ENCODE peak calls at places on chromosomes 4 and X, in five cellular contexts. One of them, this sample, is unnamed.

GRCh38 chr4:169657470-169658107 is 37.2 kb downstream of the CLCN3 start:
- DNase-seq in C1 segment of cervical spinal cord: no peak
- DNase-seq in Kasumi-1: no peak
- DNase-seq in foreskin keratinocyte: no peak
- DNase-seq in substantia nigra: no peak
- DNase-seq in this sample: no peak

GRCh38 chr4:153465583-153465921 is 608 bp upstream of the TMEM131L start:
- DNase-seq in C1 segment of cervical spinal cord: no peak
- DNase-seq in Kasumi-1: peak; percentile 55
- DNase-seq in foreskin keratinocyte: no peak
- DNase-seq in substantia nigra: peak; percentile 13
- DNase-seq in this sample: no peak

GRCh38 chrX:95058815-95059214 is 1384.8 kb downstream of the FAM133A start:
- DNase-seq in C1 segment of cervical spinal cord: no peak
- DNase-seq in Kasumi-1: no peak
- DNase-seq in foreskin keratinocyte: peak; percentile 48
- DNase-seq in substantia nigra: no peak
- DNase-seq in this sample: no peak

GRCh38 chr4:6693274-6694176 is at the start of gene S100P:
- DNase-seq in C1 segment of cervical spinal cord: no peak
- DNase-seq in Kasumi-1: no peak
- DNase-seq in foreskin keratinocyte: no peak
- DNase-seq in substantia nigra: no peak
- DNase-seq in this sample: no peak

GRCh38 chrX:154712781-154713391 is 38.0 kb downstream of the GAB3 start:
- DNase-seq in C1 segment of cervical spinal cord: peak; percentile 32
- DNase-seq in Kasumi-1: no peak
- DNase-seq in foreskin keratinocyte: peak; percentile 60
- DNase-seq in substantia nigra: no peak
- DNase-seq in this sample: peak; percentile 32

GRCh38 chrX:49308604-49309269 is 5.3 kb downstream of the GAGE10 start:
- DNase-seq in C1 segment of cervical spinal cord: no peak
- DNase-seq in Kasumi-1: no peak
- DNase-seq in foreskin keratinocyte: peak; percentile 1
- DNase-seq in substantia nigra: no peak
- DNase-seq in this sample: no peak

GRCh38 chrX:30150196-30150895 is 65.0 kb upstream of the MAGEB2 start:
- DNase-seq in C1 segment of cervical spinal cord: no peak
- DNase-seq in Kasumi-1: no peak
- DNase-seq in foreskin keratinocyte: peak; percentile 42
- DNase-seq in substantia nigra: no peak
- DNase-seq in this sample: no peak

GRCh38 chr4:185387957-185388356 is 7.8 kb downstream of the LRP2BP start:
- DNase-seq in C1 segment of cervical spinal cord: no peak
- DNase-seq in Kasumi-1: no peak
- DNase-seq in foreskin keratinocyte: no peak
- DNase-seq in substantia nigra: no peak
- DNase-seq in this sample: no peak

GRCh38 chrX:103356897-103357296 is 591 bp downstream of the TCEAL9 start:
- DNase-seq in C1 segment of cervical spinal cord: peak; percentile 42
- DNase-seq in Kasumi-1: no peak
- DNase-seq in foreskin keratinocyte: no peak
- DNase-seq in substantia nigra: no peak
- DNase-seq in this sample: no peak

GRCh38 chr4:153257151-153257620 is 52.9 kb downstream of the TRIM2 start:
- DNase-seq in C1 segment of cervical spinal cord: peak; percentile 94
- DNase-seq in Kasumi-1: no peak
- DNase-seq in foreskin keratinocyte: no peak
- DNase-seq in substantia nigra: peak; percentile 42
- DNase-seq in this sample: no peak

GRCh38 chr4:122900314-122900713 is 22.1 kb downstream of the NUDT6 start:
- DNase-seq in C1 segment of cervical spinal cord: no peak
- DNase-seq in Kasumi-1: no peak
- DNase-seq in foreskin keratinocyte: no peak
- DNase-seq in substantia nigra: no peak
- DNase-seq in this sample: no peak

GRCh38 chr4:175873707-175874106 is 61.6 kb upstream of the GPM6A start:
- DNase-seq in C1 segment of cervical spinal cord: no peak
- DNase-seq in Kasumi-1: no peak
- DNase-seq in foreskin keratinocyte: no peak
- DNase-seq in substantia nigra: no peak
- DNase-seq in this sample: no peak

GRCh38 chr4:101527186-101527585 is 179.9 kb upstream of the PPP3CA start:
- DNase-seq in C1 segment of cervical spinal cord: no peak
- DNase-seq in Kasumi-1: no peak
- DNase-seq in foreskin keratinocyte: peak; percentile 23
- DNase-seq in substantia nigra: no peak
- DNase-seq in this sample: peak; percentile 68

GRCh38 chrX:140432328-140433025 is 72.4 kb downstream of the SOX3 start:
- DNase-seq in C1 segment of cervical spinal cord: no peak
- DNase-seq in Kasumi-1: no peak
- DNase-seq in foreskin keratinocyte: no peak
- DNase-seq in substantia nigra: peak; percentile 1
- DNase-seq in this sample: no peak

GRCh38 chrX:111868726-111869638 is 7.0 kb upstream of the TRPC5OS start:
- DNase-seq in C1 segment of cervical spinal cord: peak; percentile 19
- DNase-seq in Kasumi-1: no peak
- DNase-seq in foreskin keratinocyte: no peak
- DNase-seq in substantia nigra: no peak
- DNase-seq in this sample: no peak

GRCh38 chr4:33961751-33962150 is 2282.6 kb downstream of the ARAP2 start:
- DNase-seq in C1 segment of cervical spinal cord: no peak
- DNase-seq in Kasumi-1: no peak
- DNase-seq in foreskin keratinocyte: peak; percentile 54
- DNase-seq in substantia nigra: no peak
- DNase-seq in this sample: no peak

GRCh38 chr4:4606321-4606720 is 64.5 kb upstream of the STX18 start:
- DNase-seq in C1 segment of cervical spinal cord: no peak
- DNase-seq in Kasumi-1: no peak
- DNase-seq in foreskin keratinocyte: no peak
- DNase-seq in substantia nigra: no peak
- DNase-seq in this sample: no peak

GRCh38 chrX:68832101-68832416 is 3.2 kb downstream of the EFNB1 start:
- DNase-seq in C1 segment of cervical spinal cord: no peak
- DNase-seq in Kasumi-1: peak; percentile 63
- DNase-seq in foreskin keratinocyte: no peak
- DNase-seq in substantia nigra: no peak
- DNase-seq in this sample: no peak

GRCh38 chr4:11904991-11905760 is 476.5 kb upstream of the HS3ST1 start:
- DNase-seq in C1 segment of cervical spinal cord: no peak
- DNase-seq in Kasumi-1: no peak
- DNase-seq in foreskin keratinocyte: no peak
- DNase-seq in substantia nigra: no peak
- DNase-seq in this sample: no peak

GRCh38 chr4:17077105-17077504 is 178.7 kb upstream of the LDB2 start:
- DNase-seq in C1 segment of cervical spinal cord: no peak
- DNase-seq in Kasumi-1: no peak
- DNase-seq in foreskin keratinocyte: no peak
- DNase-seq in substantia nigra: no peak
- DNase-seq in this sample: no peak

GRCh38 chr4:110668463-110669245 is 45.8 kb upstream of the PITX2 start:
- DNase-seq in C1 segment of cervical spinal cord: no peak
- DNase-seq in Kasumi-1: no peak
- DNase-seq in foreskin keratinocyte: no peak
- DNase-seq in substantia nigra: no peak
- DNase-seq in this sample: no peak

GRCh38 chr4:126451237-126451885 is 1136.6 kb downstream of the FAT4 start:
- DNase-seq in C1 segment of cervical spinal cord: no peak
- DNase-seq in Kasumi-1: no peak
- DNase-seq in foreskin keratinocyte: peak; percentile 11
- DNase-seq in substantia nigra: no peak
- DNase-seq in this sample: no peak

GRCh38 chrX:148412006-148412405 is 88.4 kb upstream of the AFF2 start:
- DNase-seq in C1 segment of cervical spinal cord: no peak
- DNase-seq in Kasumi-1: no peak
- DNase-seq in foreskin keratinocyte: no peak
- DNase-seq in substantia nigra: no peak
- DNase-seq in this sample: no peak

GRCh38 chrX:49185062-49185394 is 1.1 kb downstream of the PRICKLE3 start:
- DNase-seq in C1 segment of cervical spinal cord: no peak
- DNase-seq in Kasumi-1: no peak
- DNase-seq in foreskin keratinocyte: no peak
- DNase-seq in substantia nigra: no peak
- DNase-seq in this sample: no peak

GRCh38 chr4:138488527-138488926 is 246.4 kb upstream of the SLC7A11 start:
- DNase-seq in C1 segment of cervical spinal cord: no peak
- DNase-seq in Kasumi-1: peak; percentile 37
- DNase-seq in foreskin keratinocyte: no peak
- DNase-seq in substantia nigra: no peak
- DNase-seq in this sample: no peak

GRCh38 chr4:4456816-4457578 is 70.1 kb downstream of the NSG1 start:
- DNase-seq in C1 segment of cervical spinal cord: no peak
- DNase-seq in Kasumi-1: no peak
- DNase-seq in foreskin keratinocyte: no peak
- DNase-seq in substantia nigra: no peak
- DNase-seq in this sample: no peak

GRCh38 chrX:22577181-22577580 is 304.5 kb downstream of the CBLL2 start:
- DNase-seq in C1 segment of cervical spinal cord: no peak
- DNase-seq in Kasumi-1: no peak
- DNase-seq in foreskin keratinocyte: peak; percentile 76
- DNase-seq in substantia nigra: no peak
- DNase-seq in this sample: no peak

GRCh38 chr4:171812377-171813194 is 618 bp upstream of the GALNTL6 start:
- DNase-seq in C1 segment of cervical spinal cord: no peak
- DNase-seq in Kasumi-1: peak; percentile 30
- DNase-seq in foreskin keratinocyte: no peak
- DNase-seq in substantia nigra: no peak
- DNase-seq in this sample: no peak

GRCh38 chrX:40098264-40099045 is 697 bp upstream of the BCOR start:
- DNase-seq in C1 segment of cervical spinal cord: peak; percentile 50
- DNase-seq in Kasumi-1: no peak
- DNase-seq in foreskin keratinocyte: no peak
- DNase-seq in substantia nigra: no peak
- DNase-seq in this sample: peak; percentile 50

GRCh38 chr4:105624530-105624929 is 72.1 kb downstream of the ARHGEF38 start:
- DNase-seq in C1 segment of cervical spinal cord: no peak
- DNase-seq in Kasumi-1: no peak
- DNase-seq in foreskin keratinocyte: no peak
- DNase-seq in substantia nigra: no peak
- DNase-seq in this sample: no peak

GRCh38 chr4:3870567-3870962 is 104.4 kb downstream of the ADRA2C start:
- DNase-seq in C1 segment of cervical spinal cord: no peak
- DNase-seq in Kasumi-1: no peak
- DNase-seq in foreskin keratinocyte: no peak
- DNase-seq in substantia nigra: no peak
- DNase-seq in this sample: no peak

GRCh38 chr4:147943159-147943638 is 211.3 kb downstream of the ARHGAP10 start:
- DNase-seq in C1 segment of cervical spinal cord: no peak
- DNase-seq in Kasumi-1: peak; percentile 27
- DNase-seq in foreskin keratinocyte: no peak
- DNase-seq in substantia nigra: no peak
- DNase-seq in this sample: no peak

GRCh38 chrX:32530802-32531403 is 680.4 kb downstream of the DMD start:
- DNase-seq in C1 segment of cervical spinal cord: no peak
- DNase-seq in Kasumi-1: peak; percentile 32
- DNase-seq in foreskin keratinocyte: peak; percentile 11
- DNase-seq in substantia nigra: no peak
- DNase-seq in this sample: no peak

GRCh38 chr4:24473309-24473721 is 111.0 kb downstream of the DHX15 start:
- DNase-seq in C1 segment of cervical spinal cord: peak; percentile 70
- DNase-seq in Kasumi-1: peak; percentile 68
- DNase-seq in foreskin keratinocyte: no peak
- DNase-seq in substantia nigra: no peak
- DNase-seq in this sample: no peak

GRCh38 chr4:121789960-121790829 is 10.9 kb upstream of the EXOSC9 start:
- DNase-seq in C1 segment of cervical spinal cord: no peak
- DNase-seq in Kasumi-1: no peak
- DNase-seq in foreskin keratinocyte: peak; percentile 69
- DNase-seq in substantia nigra: no peak
- DNase-seq in this sample: no peak

GRCh38 chr4:17111436-17111835 is 213.0 kb upstream of the LDB2 start:
- DNase-seq in C1 segment of cervical spinal cord: no peak
- DNase-seq in Kasumi-1: no peak
- DNase-seq in foreskin keratinocyte: no peak
- DNase-seq in substantia nigra: no peak
- DNase-seq in this sample: no peak

GRCh38 chr4:8592366-8593267 is at the start of gene CPZ:
- DNase-seq in C1 segment of cervical spinal cord: no peak
- DNase-seq in Kasumi-1: no peak
- DNase-seq in foreskin keratinocyte: no peak
- DNase-seq in substantia nigra: no peak
- DNase-seq in this sample: no peak

GRCh38 chr4:100795581-100795980 is 277.8 kb upstream of the EMCN start:
- DNase-seq in C1 segment of cervical spinal cord: peak; percentile 99
- DNase-seq in Kasumi-1: no peak
- DNase-seq in foreskin keratinocyte: no peak
- DNase-seq in substantia nigra: no peak
- DNase-seq in this sample: no peak

GRCh38 chr4:140615451-140615850 is 46.7 kb upstream of the UCP1 start:
- DNase-seq in C1 segment of cervical spinal cord: no peak
- DNase-seq in Kasumi-1: no peak
- DNase-seq in foreskin keratinocyte: no peak
- DNase-seq in substantia nigra: no peak
- DNase-seq in this sample: no peak

GRCh38 chrX:10048076-10048475 is 80.9 kb downstream of the CLDN34 start:
- DNase-seq in C1 segment of cervical spinal cord: no peak
- DNase-seq in Kasumi-1: no peak
- DNase-seq in foreskin keratinocyte: no peak
- DNase-seq in substantia nigra: no peak
- DNase-seq in this sample: no peak